ENCODE peak calls at places on chromosome 2, in nine cellular contexts. One of them, this sample, is unnamed.

GRCh38 chr2:30113617-30114293 is 33.1 kb upstream of the YPEL5 start:
- DNase-seq in AG10803: peak
- DNase-seq in stimulated activated naive CD4-positive, alpha-beta T cell treated with Interleukin-2 at 50 U/mL for 16 hours: no peak
- DNase-seq in IMR-90: peak
- DNase-seq in CD4-positive, alpha-beta T cell: no peak
- DNase-seq in HCT116: no peak
- DNase-seq in effector memory CD8-positive, alpha-beta T cell: no peak
- DNase-seq in uterus: no peak
- DNase-seq in naive thymus-derived CD4-positive, alpha-beta T cell: no peak
- DNase-seq in this sample: no peak

GRCh38 chr2:164917296-164917903 is 37.9 kb downstream of the SLC38A11 start:
- DNase-seq in HCT116: peak
- DNase-seq in AG10803: peak
- DNase-seq in IMR-90: peak
- DNase-seq in CD4-positive, alpha-beta T cell: no peak
- DNase-seq in stimulated activated naive CD4-positive, alpha-beta T cell treated with Interleukin-2 at 50 U/mL for 16 hours: no peak
- DNase-seq in uterus: no peak
- DNase-seq in effector memory CD8-positive, alpha-beta T cell: no peak
- DNase-seq in naive thymus-derived CD4-positive, alpha-beta T cell: no peak
- DNase-seq in this sample: peak

GRCh38 chr2:237743561-237744269 is 54.9 kb upstream of the RBM44 start:
- DNase-seq in HCT116: no peak
- DNase-seq in naive thymus-derived CD4-positive, alpha-beta T cell: no peak
- DNase-seq in AG10803: peak
- DNase-seq in stimulated activated naive CD4-positive, alpha-beta T cell treated with Interleukin-2 at 50 U/mL for 16 hours: no peak
- DNase-seq in uterus: no peak
- DNase-seq in IMR-90: peak
- DNase-seq in CD4-positive, alpha-beta T cell: no peak
- DNase-seq in effector memory CD8-positive, alpha-beta T cell: no peak
- DNase-seq in this sample: no peak

GRCh38 chr2:135259116-135259515 is 207.0 kb downstream of the RAB3GAP1 start:
- DNase-seq in IMR-90: no peak
- DNase-seq in CD4-positive, alpha-beta T cell: no peak
- DNase-seq in effector memory CD8-positive, alpha-beta T cell: no peak
- DNase-seq in naive thymus-derived CD4-positive, alpha-beta T cell: no peak
- DNase-seq in stimulated activated naive CD4-positive, alpha-beta T cell treated with Interleukin-2 at 50 U/mL for 16 hours: no peak
- DNase-seq in AG10803: no peak
- DNase-seq in HCT116: no peak
- DNase-seq in uterus: no peak
- DNase-seq in this sample: no peak

GRCh38 chr2:195622966-195623365 is 34.1 kb upstream of the SLC39A10 start:
- DNase-seq in effector memory CD8-positive, alpha-beta T cell: no peak
- DNase-seq in uterus: no peak
- DNase-seq in stimulated activated naive CD4-positive, alpha-beta T cell treated with Interleukin-2 at 50 U/mL for 16 hours: no peak
- DNase-seq in HCT116: no peak
- DNase-seq in IMR-90: peak
- DNase-seq in naive thymus-derived CD4-positive, alpha-beta T cell: no peak
- DNase-seq in CD4-positive, alpha-beta T cell: no peak
- DNase-seq in AG10803: no peak
- DNase-seq in this sample: no peak

GRCh38 chr2:39631715-39632114 is 34.0 kb upstream of the TMEM178A start:
- DNase-seq in naive thymus-derived CD4-positive, alpha-beta T cell: no peak
- DNase-seq in stimulated activated naive CD4-positive, alpha-beta T cell treated with Interleukin-2 at 50 U/mL for 16 hours: no peak
- DNase-seq in AG10803: peak
- DNase-seq in HCT116: no peak
- DNase-seq in IMR-90: peak
- DNase-seq in CD4-positive, alpha-beta T cell: no peak
- DNase-seq in uterus: peak
- DNase-seq in effector memory CD8-positive, alpha-beta T cell: no peak
- DNase-seq in this sample: no peak

GRCh38 chr2:126720031-126720368 is 64.0 kb downstream of the GYPC start:
- DNase-seq in effector memory CD8-positive, alpha-beta T cell: no peak
- DNase-seq in IMR-90: peak
- DNase-seq in naive thymus-derived CD4-positive, alpha-beta T cell: no peak
- DNase-seq in uterus: no peak
- DNase-seq in HCT116: no peak
- DNase-seq in CD4-positive, alpha-beta T cell: no peak
- DNase-seq in AG10803: no peak
- DNase-seq in stimulated activated naive CD4-positive, alpha-beta T cell treated with Interleukin-2 at 50 U/mL for 16 hours: no peak
- DNase-seq in this sample: no peak

GRCh38 chr2:16890081-16890480 is 224.4 kb upstream of the CYRIA start:
- DNase-seq in IMR-90: no peak
- DNase-seq in HCT116: no peak
- DNase-seq in uterus: no peak
- DNase-seq in AG10803: no peak
- DNase-seq in stimulated activated naive CD4-positive, alpha-beta T cell treated with Interleukin-2 at 50 U/mL for 16 hours: no peak
- DNase-seq in naive thymus-derived CD4-positive, alpha-beta T cell: no peak
- DNase-seq in CD4-positive, alpha-beta T cell: no peak
- DNase-seq in effector memory CD8-positive, alpha-beta T cell: no peak
- DNase-seq in this sample: no peak

GRCh38 chr2:229489016-229489415 is 217.9 kb upstream of the PID1 start:
- DNase-seq in stimulated activated naive CD4-positive, alpha-beta T cell treated with Interleukin-2 at 50 U/mL for 16 hours: no peak
- DNase-seq in IMR-90: peak
- DNase-seq in naive thymus-derived CD4-positive, alpha-beta T cell: no peak
- DNase-seq in HCT116: no peak
- DNase-seq in effector memory CD8-positive, alpha-beta T cell: no peak
- DNase-seq in CD4-positive, alpha-beta T cell: no peak
- DNase-seq in AG10803: peak
- DNase-seq in uterus: no peak
- DNase-seq in this sample: no peak

GRCh38 chr2:217790681-217791392 is 212.0 kb downstream of the TNS1 start:
- DNase-seq in HCT116: no peak
- DNase-seq in IMR-90: peak
- DNase-seq in uterus: no peak
- DNase-seq in naive thymus-derived CD4-positive, alpha-beta T cell: no peak
- DNase-seq in CD4-positive, alpha-beta T cell: no peak
- DNase-seq in stimulated activated naive CD4-positive, alpha-beta T cell treated with Interleukin-2 at 50 U/mL for 16 hours: no peak
- DNase-seq in effector memory CD8-positive, alpha-beta T cell: no peak
- DNase-seq in AG10803: peak
- DNase-seq in this sample: no peak

GRCh38 chr2:101985101-101985792 is 6.5 kb upstream of the IL1R2 start:
- DNase-seq in CD4-positive, alpha-beta T cell: no peak
- DNase-seq in IMR-90: no peak
- DNase-seq in uterus: no peak
- DNase-seq in effector memory CD8-positive, alpha-beta T cell: no peak
- DNase-seq in naive thymus-derived CD4-positive, alpha-beta T cell: no peak
- DNase-seq in AG10803: no peak
- DNase-seq in HCT116: no peak
- DNase-seq in stimulated activated naive CD4-positive, alpha-beta T cell treated with Interleukin-2 at 50 U/mL for 16 hours: no peak
- DNase-seq in this sample: no peak

GRCh38 chr2:235238537-235238936 is 255.3 kb upstream of the AGAP1 start:
- DNase-seq in HCT116: no peak
- DNase-seq in stimulated activated naive CD4-positive, alpha-beta T cell treated with Interleukin-2 at 50 U/mL for 16 hours: no peak
- DNase-seq in AG10803: peak
- DNase-seq in IMR-90: peak
- DNase-seq in effector memory CD8-positive, alpha-beta T cell: no peak
- DNase-seq in CD4-positive, alpha-beta T cell: no peak
- DNase-seq in uterus: peak
- DNase-seq in naive thymus-derived CD4-positive, alpha-beta T cell: no peak
- DNase-seq in this sample: no peak

This sample was measured in breast epithelium.